ENCODE peak calls at places on chromosomes 1 and 21, in four cellular contexts. Q is posterior cingulate gyrus; X is activated CD4-positive, alpha-beta T cell treated with anti-CD3 and anti-CD28 coated beads for 48 hours; P is heart right ventricle. B is an unnamed sample.

GRCh38 chr1:201461783-201462441 is 7.1 kb downstream of the PHLDA3 start:
- DNase-seq in Q (peak), X (no peak), P (peak), B (peak)

GRCh38 chr1:111476761-111477309 is 3.1 kb downstream of the C1orf162 start:
- DNase-seq in Q (no peak), X (peak), P (no peak), B (no peak)

GRCh38 chr1:219790834-219791615 is 137.3 kb downstream of the SLC30A10 start:
- DNase-seq in Q (no peak), X (no peak), P (no peak), B (no peak)

GRCh38 chr1:43381609-43382008 is 8.0 kb downstream of the MED8 start:
- DNase-seq in Q (no peak), X (no peak), P (no peak), B (no peak)

GRCh38 chr1:226821719-226822085 is 48.7 kb upstream of the PSEN2 start:
- DNase-seq in Q (no peak), X (no peak), P (no peak), B (no peak)

GRCh38 chr1:1014896-1015681 is 1.8 kb downstream of the ISG15 start:
- DNase-seq in Q (no peak), X (no peak), P (peak), B (no peak)

GRCh38 chr1:1212780-1213152 is 1.2 kb downstream of the TNFRSF4 start:
- DNase-seq in Q (peak), X (peak), P (peak), B (peak)

GRCh38 chr1:240820816-240821215 is 208.9 kb upstream of the GREM2 start:
- DNase-seq in Q (no peak), X (no peak), P (no peak), B (no peak)

GRCh38 chr1:31689821-31690220 is 14.0 kb downstream of the COL16A1 start:
- DNase-seq in Q (no peak), X (no peak), P (no peak), B (no peak)

GRCh38 chr1:228373004-228373680 is 33.5 kb downstream of the TRIM11 start:
- DNase-seq in Q (peak), X (no peak), P (no peak), B (no peak)

GRCh38 chr1:53372501-53372951 is 44.7 kb upstream of the LRP8 start:
- DNase-seq in Q (peak), X (no peak), P (no peak), B (peak)

GRCh38 chr1:64965239-64966157 is 851 bp downstream of the JAK1 start:
- DNase-seq in Q (peak), X (peak), P (peak), B (peak)

GRCh38 chr21:44931137-44931500 is 8.7 kb upstream of the SLX9 start:
- DNase-seq in Q (peak), X (no peak), P (no peak), B (peak)

GRCh38 chr1:183227963-183228649 is 42.0 kb downstream of the LAMC2 start:
- DNase-seq in Q (no peak), X (peak), P (peak), B (no peak)

GRCh38 chr1:30328401-30329262 is 394.8 kb downstream of the MATN1 start:
- DNase-seq in Q (peak), X (no peak), P (no peak), B (peak)

GRCh38 chr1:67316180-67316902 is 8.7 kb downstream of the IL12RB2 start:
- DNase-seq in Q (no peak), X (no peak), P (no peak), B (no peak)

GRCh38 chr1:226723640-226724532 is 15.2 kb downstream of the ITPKB start:
- DNase-seq in Q (no peak), X (no peak), P (no peak), B (no peak)

GRCh38 chr1:179079113-179079761 is 2.6 kb upstream of the TOR3A start:
- DNase-seq in Q (no peak), X (peak), P (no peak), B (no peak)

GRCh38 chr1:182754915-182755314 is 34.7 kb upstream of the NPL start:
- DNase-seq in Q (no peak), X (no peak), P (no peak), B (no peak)

B was measured in aorta.